ENCODE peak calls at places on chromosome 4, in eight cellular contexts. C is GM23338, A is HL-60, J is A549, Q is HepG2, N is SK-N-SH, V is K562, O is HCT116. R is an unnamed sample.

GRCh38 chr4:37798616-37799015 is 27.9 kb upstream of the PGM2 start:
- DNase-seq in V (no peak), A (no peak), J (no peak), O (no peak), Q (no peak), N (no peak), C (no peak), R (no peak)

GRCh38 chr4:5957091-5957490 is 61.1 kb downstream of the C4orf50 start:
- DNase-seq in A (no peak), N (no peak), J (no peak), O (no peak), V (no peak), C (no peak), Q (no peak), R (no peak)

GRCh38 chr4:26162095-26162494 is 158.7 kb upstream of the RBPJ start:
- DNase-seq in A (no peak), O (no peak), Q (no peak), J (no peak), C (no peak), N (no peak), V (no peak), R (no peak)

GRCh38 chr4:10696253-10696652 is 11.7 kb upstream of the CLNK start:
- DNase-seq in Q (no peak), J (no peak), V (no peak), C (no peak), O (no peak), A (no peak), N (no peak), R (no peak)

GRCh38 chr4:54746228-54746627 is 88.5 kb downstream of the KIT start:
- DNase-seq in Q (no peak), N (no peak), C (no peak), O (no peak), J (no peak), A (peak), V (no peak), R (no peak)

GRCh38 chr4:76696109-76696508 is 201.8 kb downstream of the SOWAHB start:
- DNase-seq in A (no peak), J (no peak), N (no peak), Q (peak), C (peak), O (no peak), V (no peak), R (no peak)

GRCh38 chr4:149700272-149700671 is 115.4 kb downstream of the IQCM start:
- DNase-seq in O (no peak), A (no peak), J (no peak), Q (no peak), V (no peak), N (no peak), C (peak), R (no peak)

GRCh38 chr4:179200681-179201080 is 1758.4 kb upstream of the AGA start:
- DNase-seq in J (no peak), V (no peak), O (no peak), C (no peak), A (no peak), Q (no peak), N (no peak), R (no peak)

GRCh38 chr4:186693159-186693815 is 30.4 kb downstream of the FAT1 start:
- DNase-seq in A (no peak), O (peak), C (no peak), J (peak), N (no peak), V (peak), Q (no peak), R (peak)

GRCh38 chr4:38177792-38178665 is 217.8 kb downstream of the PTTG2 start:
- DNase-seq in N (no peak), O (no peak), A (peak), Q (no peak), V (no peak), C (no peak), J (no peak), R (no peak)

GRCh38 chr4:24843121-24843520 is 47.7 kb downstream of the SOD3 start:
- DNase-seq in J (no peak), Q (peak), N (no peak), V (no peak), C (no peak), O (no peak), A (no peak), R (no peak)

GRCh38 chr4:103150677-103151076 is 47.5 kb downstream of the CENPE start:
- DNase-seq in C (no peak), O (no peak), A (no peak), N (no peak), J (peak), Q (no peak), V (no peak), R (peak)
- H3K27ac ChIP-seq in C (no peak), O (no peak), A (no peak), N (peak), J (peak), Q (no peak), V (no peak), R (no peak)

GRCh38 chr4:162456106-162456505 is 292.3 kb upstream of the FSTL5 start:
- DNase-seq in J (no peak), O (no peak), C (no peak), Q (no peak), N (no peak), A (no peak), V (no peak), R (no peak)

GRCh38 chr4:162457071-162457865 is 293.5 kb upstream of the FSTL5 start:
- DNase-seq in A (no peak), O (no peak), C (no peak), V (no peak), J (no peak), Q (no peak), N (no peak), R (no peak)

GRCh38 chr4:162458051-162458450 is 294.3 kb upstream of the FSTL5 start:
- DNase-seq in V (no peak), O (no peak), N (no peak), J (no peak), Q (no peak), C (no peak), A (no peak), R (no peak)

DNA sequence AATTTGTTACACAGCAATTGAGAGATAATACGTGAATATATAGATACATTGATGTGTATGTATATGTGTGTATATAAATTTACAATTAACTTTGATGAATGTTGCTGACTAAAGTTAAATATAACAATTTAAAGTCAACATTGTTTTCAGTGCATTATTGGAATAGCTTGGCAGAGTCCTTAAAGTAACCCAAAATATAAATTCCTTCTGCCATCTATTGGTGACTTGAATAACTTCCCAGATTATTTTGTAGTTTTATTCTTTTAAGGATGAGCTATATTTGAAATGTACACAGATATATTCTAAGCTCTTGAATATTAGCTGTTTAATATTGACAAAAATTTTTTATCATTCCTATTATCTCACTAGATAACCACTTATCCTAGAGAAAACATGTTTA is 298.2 kb upstream of the FSTL5 start:
- DNase-seq in J (no peak), C (peak), N (peak), Q (no peak), V (no peak), O (peak), A (no peak), R (no peak)
- TF ChIP-seq REST in J (no peak), C (no peak), N (no peak), Q (no peak), V (no peak), O (no peak), A (no peak), R (no peak)

GRCh38 chr4:125111352-125111751 is 203.4 kb upstream of the FAT4 start:
- DNase-seq in C (peak), J (no peak), A (no peak), V (no peak), Q (no peak), N (no peak), O (no peak), R (no peak)

GRCh38 chr4:125115476-125115875 is 199.3 kb upstream of the FAT4 start:
- DNase-seq in V (no peak), Q (no peak), N (no peak), A (no peak), J (no peak), C (no peak), O (no peak), R (no peak)

GRCh38 chr4:125116431-125116830 is 198.3 kb upstream of the FAT4 start:
- DNase-seq in Q (no peak), N (no peak), J (no peak), V (no peak), A (no peak), C (no peak), O (no peak), R (no peak)

GRCh38 chr4:125112536-125112935 is 202.2 kb upstream of the FAT4 start:
- DNase-seq in Q (no peak), N (no peak), C (no peak), V (no peak), A (no peak), J (no peak), O (no peak), R (no peak)

GRCh38 chr4:125115941-125116340 is 198.8 kb upstream of the FAT4 start:
- DNase-seq in A (no peak), N (no peak), V (no peak), C (no peak), O (no peak), J (peak), Q (no peak), R (peak)
- H3K4me3 ChIP-seq in A (no peak), N (no peak), V (no peak), C (no peak), O (no peak), J (no peak), Q (no peak), R (no peak)

DNA sequence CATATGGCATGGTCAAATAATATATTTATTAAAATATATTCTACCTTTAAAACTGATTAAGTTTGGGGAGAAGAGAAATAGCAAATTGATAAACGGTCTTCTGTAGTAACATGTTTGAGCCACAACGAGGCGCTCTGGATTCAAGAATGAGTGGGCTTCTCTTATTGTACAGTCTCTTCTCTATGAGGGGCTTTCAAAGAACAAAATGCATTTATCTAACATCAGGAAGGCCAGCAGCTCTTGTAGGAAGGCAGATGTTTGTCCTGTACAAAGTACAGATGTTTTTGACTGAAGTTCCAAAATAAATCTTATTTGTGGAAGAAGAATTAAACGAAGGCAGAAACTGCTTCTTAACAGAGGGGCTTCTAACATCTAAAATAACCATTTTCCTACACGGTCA is 153.6 kb downstream of the RASL11B start:
- DNase-seq in Q (peak), N (peak), O (peak), J (no peak), V (no peak), A (no peak), C (peak), R (no peak)
- H3K27ac ChIP-seq in Q (no peak), N (no peak), O (no peak), J (no peak), V (no peak), A (no peak), C (no peak), R (no peak)

GRCh38 chr4:3306465-3306864 is 13.6 kb downstream of the RGS12 start:
- DNase-seq in J (no peak), A (no peak), N (no peak), O (no peak), Q (no peak), V (no peak), C (no peak), R (no peak)

GRCh38 chr4:3307486-3307885 is 14.7 kb downstream of the RGS12 start:
- DNase-seq in J (no peak), C (no peak), A (no peak), Q (no peak), V (no peak), N (no peak), O (no peak), R (no peak)

GRCh38 chr4:3307891-3308575 is 15.2 kb downstream of the RGS12 start:
- DNase-seq in C (no peak), O (no peak), V (no peak), J (no peak), A (no peak), N (no peak), Q (no peak), R (no peak)

GRCh38 chr4:3305610-3306371 is 13.0 kb downstream of the RGS12 start:
- DNase-seq in O (no peak), V (peak), A (no peak), Q (no peak), C (no peak), N (no peak), J (no peak), R (no peak)

GRCh38 chr4:3307060-3307459 is 14.2 kb downstream of the RGS12 start:
- DNase-seq in A (no peak), N (no peak), V (no peak), C (no peak), O (no peak), J (no peak), Q (no peak), R (no peak)
- TF ChIP-seq REST in A (no peak), N (no peak), V (no peak), C (no peak), O (no peak), J (no peak), Q (no peak), R (no peak)

GRCh38 chr4:180436366-180436765 is 1806.8 kb upstream of the TENM3 start:
- DNase-seq in V (no peak), Q (no peak), O (no peak), C (no peak), A (no peak), J (no peak), N (no peak), R (no peak)

GRCh38 chr4:180434131-180434895 is 1808.9 kb upstream of the TENM3 start:
- DNase-seq in C (no peak), A (no peak), N (no peak), V (no peak), Q (no peak), O (no peak), J (no peak), R (no peak)

DNA sequence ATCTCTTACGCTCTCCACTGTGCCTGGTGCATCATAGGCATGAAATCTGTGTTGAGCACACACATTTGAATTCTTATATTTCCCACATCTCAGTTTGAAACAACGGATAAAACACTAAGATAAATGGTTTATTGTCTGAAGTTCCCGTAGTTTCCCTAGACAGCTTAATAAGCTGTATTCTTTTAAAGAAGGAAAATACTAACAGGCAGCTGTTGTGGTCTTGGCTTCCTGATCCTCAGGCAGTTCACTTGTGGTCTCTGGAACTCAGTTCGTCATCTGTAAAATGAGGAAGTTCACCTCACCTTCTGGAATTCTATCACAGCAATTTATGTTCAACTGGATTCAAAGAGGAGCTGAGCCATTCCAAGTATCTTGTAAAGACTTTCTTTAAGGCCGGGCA is 1805.6 kb upstream of the TENM3 start:
- DNase-seq in J (no peak), N (no peak), O (no peak), A (no peak), Q (no peak), C (no peak), V (no peak), R (no peak)
- H3K4me3 ChIP-seq in J (no peak), N (peak), O (no peak), A (no peak), Q (no peak), C (no peak), V (no peak), R (no peak)

GRCh38 chr4:145279122-145279960 is 99.0 kb upstream of the OTUD4 start:
- DNase-seq in Q (no peak), O (no peak), A (no peak), J (no peak), N (peak), C (no peak), V (no peak), R (no peak)
- H3K27ac ChIP-seq in Q (no peak), O (no peak), A (no peak), J (no peak), N (peak), C (no peak), V (no peak), R (no peak)

GRCh38 chr4:3492741-3493719 is 29.9 kb downstream of the DOK7 start:
- DNase-seq in N (peak), J (no peak), V (no peak), O (no peak), A (no peak), C (no peak), Q (no peak), R (no peak)
- TF ChIP-seq REST in N (no peak), J (no peak), V (no peak), O (no peak), A (no peak), C (no peak), Q (no peak), R (no peak)

DNA sequence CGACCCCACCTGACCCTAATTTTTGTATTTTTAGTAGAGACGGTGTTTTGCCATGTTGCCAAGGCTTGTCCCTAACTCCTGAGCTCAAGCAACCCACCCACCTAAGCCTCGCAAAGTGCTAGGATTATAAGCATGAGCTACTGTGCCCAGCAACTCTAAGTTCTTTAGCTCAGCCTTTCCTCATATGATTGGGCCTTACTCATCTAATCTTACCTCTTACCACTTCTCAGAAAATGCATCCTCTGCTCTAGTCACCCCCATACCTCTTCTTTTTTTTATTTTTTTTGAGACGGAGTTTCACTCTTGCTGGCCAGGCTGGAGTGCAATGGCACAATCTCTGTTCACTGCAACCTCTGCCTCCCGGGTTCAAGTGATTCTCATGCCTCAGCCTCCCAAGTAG is 35.6 kb upstream of the UGDH start:
- DNase-seq in Q (no peak), N (no peak), O (no peak), V (no peak), A (no peak), J (no peak), C (no peak), R (no peak)
- H3K4me3 ChIP-seq in Q (no peak), N (no peak), O (no peak), V (no peak), A (no peak), J (no peak), C (no peak), R (no peak)

DNA sequence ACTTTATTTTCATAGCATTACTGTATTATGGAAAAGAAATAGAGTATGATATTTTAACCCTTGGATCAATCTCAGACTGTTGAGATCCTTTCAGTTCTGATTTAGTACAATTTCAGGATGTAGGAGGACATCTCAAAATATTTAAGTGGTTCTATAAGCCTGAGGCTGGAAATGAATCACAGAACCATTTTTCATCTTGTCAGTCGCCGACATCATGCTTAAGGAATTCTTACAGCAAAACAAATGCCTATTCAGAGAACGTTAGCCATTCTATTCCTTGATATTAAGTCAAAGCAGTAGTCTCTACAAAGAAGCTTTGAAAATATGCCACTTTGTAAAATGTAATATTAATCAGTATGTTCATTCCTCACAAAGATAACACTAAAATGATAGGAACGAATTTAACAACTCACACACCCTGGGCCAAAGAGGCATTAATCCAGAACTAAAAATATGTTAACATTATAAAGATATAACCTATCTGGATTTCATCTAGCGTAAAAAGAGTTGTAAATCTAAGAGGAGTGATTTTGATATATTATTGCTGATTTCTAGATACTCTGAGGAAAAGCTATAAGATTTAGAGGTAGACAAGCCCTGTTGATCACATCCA is 152.0 kb downstream of the GASK1B start:
- DNase-seq in J (no peak), O (peak), C (no peak), A (no peak), V (no peak), Q (peak), N (no peak), R (no peak)
- H3K27ac ChIP-seq in J (peak), O (no peak), C (no peak), A (no peak), V (no peak), Q (peak), N (peak), R (peak)